ENCODE peak calls at places on chromosome 9, in five cellular contexts. Y, R, X, S and Z are unnamed samples.

GRCh38 chr9:126148523-126148870 is 178.1 kb upstream of the MVB12B start:
- DNase-seq in Y (peak; percentile 7), R (no peak), S (no peak), X (no peak), Z (no peak)

GRCh38 chr9:112867275-112867991 is 23.2 kb downstream of the SLC46A2 start:
- DNase-seq in S (peak; percentile 80), Y (no peak), R (no peak), X (no peak), Z (no peak)

GRCh38 chr9:132074736-132075135 is 4.9 kb downstream of the MED27 start:
- DNase-seq in R (no peak), Y (no peak), X (no peak), S (no peak), Z (no peak)

GRCh38 chr9:89435315-89435823 is 62.5 kb downstream of the SEMA4D start:
- DNase-seq in X (peak; percentile 31), S (peak; percentile 13), R (no peak), Y (peak; percentile 90), Z (peak; percentile 73)

GRCh38 chr9:35538361-35539234 is 48.7 kb downstream of the RUSC2 start:
- DNase-seq in Y (peak; percentile 35), R (peak; percentile 80), S (no peak), X (peak; percentile 55), Z (no peak)

GRCh38 chr9:99224445-99224844 is 2.4 kb downstream of the SEC61B start:
- DNase-seq in X (no peak), S (no peak), R (no peak), Y (no peak), Z (no peak)

GRCh38 chr9:131277673-131278420 is 1.5 kb upstream of the FAM78A start:
- DNase-seq in S (peak; percentile 69), Y (peak; percentile 70), R (peak; percentile 73), X (peak; percentile 58), Z (peak; percentile 80)

GRCh38 chr9:12732971-12733370 is 39.8 kb downstream of the TYRP1 start:
- DNase-seq in X (no peak), R (no peak), Y (no peak), S (no peak), Z (no peak)

GRCh38 chr9:37905776-37906175 is 1.8 kb upstream of the SLC25A51 start:
- DNase-seq in Y (no peak), X (no peak), S (no peak), R (no peak), Z (no peak)

GRCh38 chr9:116075191-116075590 is 78.4 kb upstream of the PAPPA start:
- DNase-seq in S (peak; percentile 38), X (no peak), Y (no peak), R (no peak), Z (no peak)

GRCh38 chr9:88799706-88800682 is 191.3 kb upstream of the S1PR3 start:
- DNase-seq in S (no peak), X (no peak), Y (no peak), R (no peak), Z (no peak)

GRCh38 chr9:112348257-112348992 is 15.0 kb upstream of the PTBP3 start:
- DNase-seq in R (peak; percentile 80), S (peak; percentile 95), Y (peak; percentile 83), X (peak; percentile 62), Z (peak; percentile 89)

GRCh38 chr9:135639196-135639595 is at the start of gene GLT6D1:
- DNase-seq in Y (no peak), R (no peak), X (no peak), S (no peak), Z (no peak)

GRCh38 chr9:34328500-34328982 is 527 bp downstream of the KIF24 start:
- DNase-seq in R (no peak), S (no peak), Y (no peak), X (no peak), Z (no peak)

GRCh38 chr9:108634164-108634563 is 221.6 kb downstream of the ACTL7B start:
- DNase-seq in S (peak; percentile 24), Y (peak; percentile 27), R (no peak), X (no peak), Z (peak; percentile 9)

GRCh38 chr9:92206490-92206889 is 87.0 kb downstream of the IARS1 start:
- DNase-seq in S (no peak), R (no peak), Y (no peak), X (no peak), Z (no peak)

GRCh38 chr9:104227108-104227507 is 133.0 kb downstream of the SMC2 start:
- DNase-seq in X (no peak), S (no peak), R (no peak), Y (no peak), Z (no peak)

GRCh38 chr9:93098236-93098946 is 2.4 kb downstream of the CARD19 start:
- DNase-seq in Y (peak; percentile 85), S (peak; percentile 85), R (peak; percentile 90), X (peak; percentile 92), Z (peak; percentile 95)

GRCh38 chr9:137331929-137332328 is 29.9 kb upstream of the NRARP start:
- DNase-seq in Y (no peak), X (no peak), R (no peak), S (no peak), Z (no peak)

GRCh38 chr9:137077010-137077747 is at the start of gene UAP1L1:
- DNase-seq in X (no peak), Y (peak; percentile 78), S (peak; percentile 44), R (peak; percentile 63), Z (peak; percentile 52)

GRCh38 chr9:8349369-8349768 is 549.8 kb upstream of the DMAC1 start:
- DNase-seq in R (no peak), X (no peak), S (no peak), Y (no peak), Z (no peak)

GRCh38 chr9:106062252-106062651 is 367.9 kb downstream of the TMEM38B start:
- DNase-seq in Y (no peak), R (no peak), X (no peak), S (no peak), Z (no peak)

GRCh38 chr9:7237473-7238243 is 479.9 kb downstream of the KDM4C start:
- DNase-seq in X (no peak), R (no peak), Y (no peak), S (no peak), Z (no peak)

GRCh38 chr9:33452828-33453271 is 5.5 kb upstream of the AQP3 start:
- DNase-seq in X (peak; percentile 57), Y (peak; percentile 68), S (peak; percentile 80), R (no peak), Z (peak; percentile 46)

GRCh38 chr9:70534471-70534870 is 120.0 kb upstream of the KLF9 start:
- DNase-seq in R (no peak), S (no peak), X (no peak), Y (no peak), Z (no peak)

GRCh38 chr9:130556396-130557076 is 22.8 kb upstream of the FUBP3 start:
- DNase-seq in R (no peak), X (no peak), S (no peak), Y (no peak), Z (no peak)

GRCh38 chr9:18743976-18744375 is 270.0 kb downstream of the ADAMTSL1 start:
- DNase-seq in X (no peak), S (no peak), R (no peak), Y (no peak), Z (no peak)

GRCh38 chr9:119273325-119273904 is 95.8 kb downstream of the BRINP1 start:
- DNase-seq in X (no peak), S (no peak), Y (no peak), R (no peak), Z (no peak)

GRCh38 chr9:84947412-84947972 is 278.0 kb downstream of the NTRK2 start:
- DNase-seq in R (no peak), X (peak; percentile 78), Y (no peak), S (peak; percentile 63), Z (no peak)

GRCh38 chr9:118522093-118523028 is 818.2 kb downstream of the TLR4 start:
- DNase-seq in S (peak; percentile 56), R (no peak), Y (no peak), X (no peak), Z (peak; percentile 34)

GRCh38 chr9:128374221-128374675 is 3.1 kb downstream of the URM1 start:
- DNase-seq in S (no peak), R (no peak), X (no peak), Y (no peak), Z (no peak)

GRCh38 chr9:128372784-128373183 is 1.6 kb downstream of the URM1 start:
- DNase-seq in Y (no peak), X (no peak), R (no peak), S (no peak), Z (no peak)

GRCh38 chr9:128372188-128372641 is 1.0 kb downstream of the URM1 start:
- DNase-seq in Y (no peak), R (no peak), X (no peak), S (no peak), Z (no peak)

GRCh38 chr9:128371622-128372117 is 496 bp downstream of the URM1 start:
- DNase-seq in S (no peak), R (no peak), X (no peak), Y (no peak), Z (no peak)

GRCh38 chr9:128375865-128376264 is 4.7 kb downstream of the URM1 start:
- DNase-seq in Y (no peak), X (no peak), S (no peak), R (no peak), Z (no peak)
- TF ChIP-seq CTCF in Y (no peak), X (no peak), S (no peak), R (no peak), Z (no peak)

GRCh38 chr9:101312661-101313060 is 72.1 kb downstream of the BAAT start:
- DNase-seq in X (no peak), Y (no peak), S (no peak), R (no peak), Z (no peak)
- TF ChIP-seq POLR2A in X (no peak), Y (no peak), S (no peak), R (no peak), Z (no peak)

DNA sequence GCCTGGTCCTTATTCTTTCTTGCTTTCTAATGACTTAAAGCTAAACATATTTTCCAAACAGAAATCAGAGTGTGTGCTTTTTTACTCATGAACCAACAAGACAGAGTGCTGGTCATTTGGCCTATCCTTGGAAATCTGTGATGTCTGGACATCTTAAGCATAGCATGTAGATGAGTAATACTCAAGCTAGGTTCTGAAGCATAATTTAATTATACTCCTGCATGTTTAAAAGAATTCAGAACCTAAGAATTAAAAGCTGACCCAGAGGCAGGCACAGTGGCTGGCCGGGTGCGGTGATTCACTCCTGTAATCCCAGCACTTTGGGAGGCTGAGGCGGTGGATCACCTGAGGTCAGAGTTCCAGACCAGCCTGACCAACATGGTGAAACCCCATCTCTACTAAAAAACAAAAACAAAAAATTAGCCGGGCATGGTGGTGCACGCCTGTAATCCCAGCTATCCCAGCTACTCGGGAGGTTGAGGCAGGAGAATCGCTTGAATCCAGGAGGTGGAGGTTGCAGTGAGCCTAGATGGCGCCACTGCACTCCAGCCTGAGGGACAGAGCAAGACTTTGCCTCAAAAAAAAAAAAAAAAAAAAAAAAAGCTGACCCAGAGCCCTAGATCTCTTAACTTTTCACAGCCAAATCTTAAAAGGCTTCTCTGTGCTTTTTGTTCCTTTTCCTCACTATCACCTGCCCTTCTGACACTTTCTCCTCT is 16.2 kb upstream of the TJP2 start:
- DNase-seq in S (no peak), R (no peak), X (no peak), Y (no peak), Z (no peak)
- TF ChIP-seq CTCF in S (peak; percentile 32), R (no peak), X (no peak), Y (no peak), Z (no peak)

DNA sequence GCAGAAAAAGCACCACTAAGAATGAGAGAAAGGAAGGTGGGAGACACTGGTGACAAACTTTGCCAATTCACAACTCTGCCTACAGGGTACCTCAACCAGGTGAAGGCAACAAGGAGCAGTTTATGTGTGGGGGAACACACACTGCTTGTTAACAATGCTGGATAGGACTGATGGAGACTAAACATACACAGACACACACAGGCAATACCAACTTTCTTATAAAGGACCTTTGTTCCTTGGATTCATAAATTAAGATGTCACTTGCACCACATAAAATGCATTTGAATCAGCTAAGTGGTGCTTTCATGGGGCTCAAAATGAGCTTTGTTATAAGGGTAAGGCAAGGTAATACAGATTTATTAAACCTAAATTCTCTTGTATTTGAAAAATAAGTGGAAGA is 4.0 kb downstream of the TSTD2 start:
- DNase-seq in X (no peak), S (no peak), Y (no peak), R (no peak), Z (no peak)
- TF ChIP-seq POLR2A in X (no peak), S (no peak), Y (no peak), R (no peak), Z (no peak)